ENCODE peak calls at places on chromosomes 16 and 17, in eight cellular contexts. X, K, B, L, U, J, H and P are unnamed samples.

GRCh38 chr17:62859146-62859545 is 51.0 kb upstream of the MARCHF10 start:
- DNase-seq in B (no peak), X (no peak), H (no peak), U (peak; percentile 47), L (no peak), K (no peak), J (peak; percentile 8), P (no peak)

GRCh38 chr17:42459983-42460300 is 1.3 kb downstream of the ATP6V0A1 start:
- DNase-seq in L (no peak), B (no peak), J (peak; percentile 46), U (no peak), K (peak; percentile 53), H (peak; percentile 21), X (peak; percentile 64), P (no peak)

GRCh38 chr17:81244358-81245023 is 5.4 kb downstream of the NDUFAF8 start:
- DNase-seq in J (no peak), U (no peak), X (no peak), B (no peak), L (no peak), K (no peak), H (no peak), P (peak; percentile 58)

GRCh38 chr17:17841620-17842025 is 4.8 kb upstream of the SREBF1 start:
- DNase-seq in B (no peak), H (no peak), L (no peak), K (no peak), U (no peak), X (peak; percentile 61), J (no peak), P (no peak)

GRCh38 chr16:9090101-9090959 is 1.1 kb upstream of the HAPSTR1 start:
- DNase-seq in J (no peak), K (no peak), B (peak; percentile 59), H (no peak), X (no peak), L (peak; percentile 76), U (no peak), P (peak; percentile 68)

GRCh38 chr16:48003226-48003907 is 152.4 kb downstream of the ABCC12 start:
- DNase-seq in B (no peak), X (peak; percentile 66), K (no peak), L (no peak), J (no peak), H (no peak), U (peak; percentile 24), P (peak; percentile 66)

GRCh38 chr17:82366749-82367148 is 4.8 kb upstream of the UTS2R start:
- DNase-seq in X (no peak), K (no peak), H (no peak), J (no peak), U (no peak), B (no peak), L (no peak), P (no peak)

GRCh38 chr16:86424413-86424812 is 85.9 kb upstream of the FOXF1 start:
- DNase-seq in L (no peak), X (no peak), H (no peak), U (no peak), B (no peak), K (no peak), J (no peak), P (peak; percentile 49)

GRCh38 chr17:1882836-1883235 is 53.0 kb downstream of the RPA1 start:
- DNase-seq in K (peak; percentile 47), X (peak; percentile 49), J (peak; percentile 42), B (peak; percentile 41), H (peak; percentile 0), L (no peak), U (peak; percentile 25), P (peak; percentile 57)

GRCh38 chr17:41799366-41799765 is 12.4 kb downstream of the P3H4 start:
- DNase-seq in K (no peak), X (no peak), J (no peak), B (no peak), L (no peak), H (no peak), U (no peak), P (no peak)

GRCh38 chr17:80825471-80826345 is 165.9 kb upstream of the CHMP6 start:
- DNase-seq in K (no peak), B (no peak), U (no peak), L (no peak), J (no peak), H (no peak), X (no peak), P (no peak)

GRCh38 chr16:55370762-55371482 is 46.9 kb downstream of the IRX6 start:
- DNase-seq in U (peak; percentile 43), B (peak; percentile 73), X (peak; percentile 22), H (peak; percentile 16), L (no peak), K (peak; percentile 11), J (no peak), P (peak; percentile 75)

GRCh38 chr16:19861069-19861468 is 23.6 kb downstream of the GPRC5B start:
- DNase-seq in H (no peak), J (no peak), X (no peak), L (no peak), U (no peak), K (no peak), B (no peak), P (peak; percentile 39)

GRCh38 chr17:4980644-4981216 is 6.7 kb downstream of the CAMTA2 start:
- DNase-seq in U (no peak), K (peak; percentile 62), J (peak; percentile 51), X (peak; percentile 35), H (peak; percentile 15), B (peak; percentile 31), L (peak; percentile 64), P (peak; percentile 70)

GRCh38 chr17:81877569-81877968 is 6.4 kb upstream of the ARHGDIA start:
- DNase-seq in X (no peak), H (no peak), B (no peak), K (no peak), L (no peak), U (no peak), J (no peak), P (no peak)

GRCh38 chr16:3087243-3087791 is 11.8 kb downstream of the ZSCAN10 start:
- DNase-seq in K (no peak), J (no peak), U (no peak), B (peak; percentile 50), X (no peak), H (no peak), L (no peak), P (peak; percentile 62)

GRCh38 chr16:47392114-47392513 is 68.7 kb downstream of the ITFG1 start:
- DNase-seq in B (no peak), H (no peak), J (peak; percentile 31), L (no peak), U (peak; percentile 4), X (peak; percentile 69), K (no peak), P (no peak)